ENCODE peak calls at places on chromosomes 7 and 10, in four cellular contexts. W, R, L and I are unnamed samples.

GRCh38 chr10:69634759-69635425 is 4.8 kb downstream of the FAM241B start:
- DNase-seq in L (no peak), W (no peak), R (no peak), I (no peak)

GRCh38 chr10:5639066-5639465 is 27.3 kb downstream of the ASB13 start:
- DNase-seq in W (no peak), L (no peak), R (no peak), I (no peak)

GRCh38 chr7:30422922-30423321 is 55.7 kb downstream of the NOD1 start:
- DNase-seq in W (no peak), R (no peak), L (no peak), I (no peak)

GRCh38 chr10:89337493-89337892 is 9.7 kb downstream of the IFIT3 start:
- DNase-seq in R (no peak), L (peak; percentile 50), W (no peak), I (no peak)

GRCh38 chr10:15636446-15636845 is 83.3 kb downstream of the ITGA8 start:
- DNase-seq in R (no peak), W (no peak), L (no peak), I (no peak)

GRCh38 chr10:28139138-28139537 is 140.3 kb upstream of the ODAD2 start:
- DNase-seq in R (no peak), W (no peak), L (no peak), I (no peak)

GRCh38 chr10:4371691-4372295 is 454.2 kb upstream of the AKR1E2 start:
- DNase-seq in W (no peak), L (no peak), R (no peak), I (no peak)

GRCh38 chr10:31467791-31468535 is 148.9 kb downstream of the ZEB1 start:
- DNase-seq in W (no peak), R (peak; percentile 61), L (no peak), I (peak; percentile 51)

GRCh38 chr7:24290004-24290641 is 6.1 kb downstream of the NPY start:
- DNase-seq in W (peak; percentile 47), L (peak; percentile 70), R (peak; percentile 60), I (peak; percentile 75)

GRCh38 chr7:114082567-114082933 is 163.7 kb upstream of the PPP1R3A start:
- DNase-seq in W (no peak), R (no peak), L (no peak), I (no peak)

GRCh38 chr7:34928052-34928451 is 109.2 kb downstream of the DPY19L1 start:
- DNase-seq in W (peak; percentile 17), R (peak; percentile 46), L (no peak), I (peak; percentile 57)

GRCh38 chr7:99498546-99498944 is 1.5 kb downstream of the ZNF394 start:
- DNase-seq in W (no peak), R (no peak), L (no peak), I (no peak)

GRCh38 chr10:121668336-121669009 is 70.2 kb upstream of the FGFR2 start:
- DNase-seq in L (no peak), R (no peak), W (no peak), I (no peak)

GRCh38 chr7:94060772-94061171 is 56.6 kb upstream of the BET1 start:
- DNase-seq in W (no peak), R (no peak), L (no peak), I (no peak)

GRCh38 chr7:94057955-94058354 is 53.8 kb upstream of the BET1 start:
- DNase-seq in L (no peak), R (no peak), W (no peak), I (no peak)

GRCh38 chr7:94061316-94061715 is 57.2 kb upstream of the BET1 start:
- DNase-seq in W (no peak), R (no peak), L (no peak), I (no peak)

GRCh38 chr7:94062372-94062771 is 58.2 kb upstream of the BET1 start:
- DNase-seq in W (no peak), R (no peak), L (no peak), I (no peak)

GRCh38 chr7:94059747-94060146 is 55.6 kb upstream of the BET1 start:
- DNase-seq in R (no peak), W (no peak), L (peak; percentile 33), I (no peak)
- TF ChIP-seq POLR2AphosphoS2 in R (no peak), W (no peak), L (no peak), I (no peak)

GRCh38 chr7:47293884-47294568 is 287.9 kb downstream of the TNS3 start:
- DNase-seq in L (no peak), W (no peak), R (no peak), I (no peak)

GRCh38 chr7:47292832-47293309 is 289.0 kb downstream of the TNS3 start:
- DNase-seq in L (no peak), W (no peak), R (peak; percentile 97), I (no peak)

GRCh38 chr7:47290466-47290865 is 291.4 kb downstream of the TNS3 start:
- DNase-seq in L (no peak), W (no peak), R (no peak), I (no peak)

GRCh38 chr7:47290867-47291266 is 291.0 kb downstream of the TNS3 start:
- DNase-seq in L (no peak), W (no peak), R (no peak), I (no peak)

DNA sequence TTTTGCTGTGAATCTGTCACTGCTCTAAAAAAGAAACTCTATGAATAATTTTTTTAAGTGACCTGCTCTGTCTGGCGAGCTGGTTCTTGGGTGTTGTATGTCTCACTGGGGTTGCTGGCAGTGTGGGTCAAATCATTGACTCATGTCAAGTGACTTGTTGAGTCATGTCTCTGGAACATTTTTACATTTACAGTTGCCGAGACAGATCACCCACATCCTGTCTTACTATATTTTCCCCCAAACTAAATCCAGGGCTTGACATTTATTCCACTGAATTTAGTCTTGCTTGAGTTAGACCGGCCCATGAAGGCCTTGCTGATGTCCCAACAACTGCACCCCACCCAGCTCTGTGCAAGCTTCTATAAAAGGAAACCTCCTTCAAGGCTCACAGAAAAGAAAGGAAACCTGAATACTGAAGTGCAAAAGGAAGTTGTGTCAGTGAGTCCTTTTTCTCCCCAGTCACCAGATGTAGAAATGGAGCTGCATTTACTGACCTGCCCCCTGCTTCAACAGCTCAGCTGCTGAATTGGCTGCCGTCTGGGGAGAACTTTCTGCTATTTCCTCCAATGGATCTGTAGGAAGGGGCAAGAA is 290.4 kb downstream of the TNS3 start:
- DNase-seq in R (no peak), L (peak; percentile 50), W (no peak), I (peak; percentile 56)
- TF ChIP-seq POLR2AphosphoS2 in R (no peak), L (no peak), W (no peak), I (no peak)

GRCh38 chr10:29976134-29976533 is 83.3 kb downstream of the JCAD start:
- DNase-seq in L (no peak), W (no peak), R (no peak), I (no peak)

GRCh38 chr10:29970576-29970975 is 88.8 kb downstream of the JCAD start:
- DNase-seq in R (no peak), W (no peak), L (no peak), I (no peak)

GRCh38 chr10:29970012-29970396 is 89.4 kb downstream of the JCAD start:
- DNase-seq in R (no peak), L (no peak), W (no peak), I (no peak)

GRCh38 chr10:29977161-29977560 is 82.2 kb downstream of the JCAD start:
- DNase-seq in R (no peak), L (no peak), W (no peak), I (no peak)

DNA sequence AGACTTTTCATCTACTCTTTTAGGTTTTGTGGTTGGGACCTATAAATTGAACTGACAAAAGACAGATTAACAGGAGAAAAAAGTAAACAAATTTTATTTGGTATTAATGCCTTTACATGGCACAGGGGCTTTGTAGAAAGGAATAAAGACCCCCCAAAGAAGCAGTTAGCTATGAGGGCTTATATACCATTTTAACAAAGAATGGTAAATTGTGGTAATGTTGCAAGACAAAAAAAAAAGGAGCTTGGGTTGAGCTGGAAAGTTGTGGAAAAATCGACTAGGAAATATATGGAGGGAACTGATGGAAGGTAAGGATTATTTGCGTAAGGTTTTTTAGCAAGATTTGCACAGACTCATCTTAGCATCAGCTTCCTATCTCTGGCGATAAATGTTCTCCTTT is 84.6 kb downstream of the JCAD start:
- DNase-seq in W (no peak), L (no peak), R (no peak), I (no peak)
- TF ChIP-seq POLR2AphosphoS2 in W (no peak), L (no peak), R (no peak), I (no peak)

DNA sequence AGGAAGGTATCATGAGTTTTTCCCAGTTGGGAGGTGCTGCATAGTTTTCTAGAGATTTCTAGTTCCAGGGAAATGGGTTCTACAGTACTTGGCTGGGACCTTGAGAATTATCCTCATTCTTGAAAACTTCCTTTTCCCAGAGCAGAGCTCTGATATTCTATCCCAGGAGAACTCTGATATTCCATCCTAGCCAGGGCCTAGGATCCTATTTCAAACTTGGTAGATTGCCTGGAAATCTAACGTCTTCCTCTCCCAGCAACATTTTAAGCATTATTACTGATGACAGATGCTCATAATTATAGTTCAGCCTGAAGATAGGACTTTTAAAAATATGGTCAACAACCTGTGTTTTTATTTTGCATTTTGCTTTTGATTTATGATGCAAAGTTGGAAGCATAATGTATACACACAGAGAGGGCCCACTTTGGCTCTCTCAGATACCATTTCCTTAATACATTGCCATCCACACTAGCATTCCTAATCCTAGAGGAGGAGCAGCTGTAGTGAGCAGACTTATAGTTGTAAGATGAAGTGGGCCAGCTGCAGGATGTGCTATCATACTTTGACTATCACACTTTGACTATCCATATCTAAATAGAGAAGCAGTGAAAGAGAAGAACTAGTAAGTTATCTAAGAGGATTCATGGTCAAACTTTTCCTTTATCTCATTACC is 457.4 kb upstream of the TPK1 start:
- DNase-seq in L (no peak), R (no peak), W (no peak), I (no peak)
- TF ChIP-seq POLR2AphosphoS2 in L (no peak), R (no peak), W (no peak), I (no peak)

GRCh38 chr10:116254422-116255152 is 18.4 kb downstream of the GFRA1 start:
- DNase-seq in R (no peak), W (no peak), L (no peak), I (no peak)
- TF ChIP-seq POLR2AphosphoS2 in R (no peak), W (no peak), L (no peak), I (no peak)

GRCh38 chr7:70334883-70335282 is 736.6 kb downstream of the AUTS2 start:
- DNase-seq in R (no peak), W (no peak), L (no peak), I (no peak)
- TF ChIP-seq POLR2AphosphoS2 in R (no peak), W (no peak), L (no peak), I (no peak)

DNA sequence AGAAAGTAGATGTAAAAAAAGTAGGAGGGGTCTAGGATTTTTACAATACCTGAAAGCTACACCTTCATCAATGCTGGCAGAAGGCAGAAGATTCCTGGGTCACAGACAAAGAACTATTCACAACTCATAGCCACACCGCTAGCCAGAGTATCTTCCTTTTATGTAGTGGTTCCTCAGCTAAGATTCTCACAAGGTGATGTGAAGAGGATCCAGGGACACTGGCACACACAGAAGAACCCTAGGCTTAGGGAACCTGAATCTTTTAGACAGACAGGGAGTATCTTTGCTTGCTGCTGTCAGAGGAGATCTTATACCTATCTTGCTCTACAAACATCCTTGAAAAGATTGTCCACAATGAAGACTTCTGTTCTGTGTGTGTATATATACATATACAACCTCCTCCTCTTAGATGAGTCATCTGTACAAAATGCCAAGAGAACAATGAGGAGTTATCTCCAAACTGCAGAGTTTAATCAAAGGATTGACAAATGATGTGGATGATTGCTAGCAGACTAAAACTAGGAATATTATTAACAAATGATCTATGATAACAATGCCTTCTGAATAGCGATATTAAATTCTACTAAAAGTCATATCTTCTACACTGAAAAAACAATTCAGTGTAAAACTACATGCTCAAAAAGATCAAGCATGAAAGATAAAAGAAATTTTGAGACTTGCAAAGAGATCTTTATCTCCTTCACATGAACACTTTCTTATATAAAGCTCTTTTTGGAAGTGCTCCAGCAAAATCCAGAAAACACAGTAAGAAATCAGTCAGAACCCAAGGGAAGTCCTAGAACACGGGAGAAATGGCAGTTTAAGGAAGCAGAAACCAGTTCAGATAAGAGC is 409.3 kb downstream of the PARD3 start:
- DNase-seq in R (peak; percentile 82), L (no peak), W (no peak), I (peak; percentile 60)
- TF ChIP-seq POLR2AphosphoS2 in R (no peak), L (no peak), W (no peak), I (no peak)